ENCODE peak calls at places on chromosomes 4 and X, in six cellular contexts. One of them, this sample, is unnamed.

GRCh38 chr4:123833156-123833555 is 436.6 kb downstream of the SPRY1 start:
- DNase-seq in mesenchymal stem cell: no peak
- DNase-seq in neuronal stem cell: no peak
- DNase-seq in IMR-90: peak
- DNase-seq in trophoblast cell: peak
- DNase-seq in H1: no peak
- DNase-seq in this sample: no peak

GRCh38 chr4:150211016-150211415 is 132.8 kb downstream of the DCLK2 start:
- DNase-seq in mesenchymal stem cell: no peak
- DNase-seq in neuronal stem cell: no peak
- DNase-seq in IMR-90: peak
- DNase-seq in trophoblast cell: no peak
- DNase-seq in H1: no peak
- DNase-seq in this sample: no peak

GRCh38 chrX:43500996-43501694 is 155.0 kb upstream of the MAOA start:
- DNase-seq in mesenchymal stem cell: no peak
- DNase-seq in neuronal stem cell: no peak
- DNase-seq in IMR-90: no peak
- DNase-seq in trophoblast cell: peak
- DNase-seq in H1: no peak
- DNase-seq in this sample: no peak

GRCh38 chr4:53767503-53767902 is 176.2 kb upstream of the LNX1 start:
- DNase-seq in mesenchymal stem cell: no peak
- DNase-seq in neuronal stem cell: no peak
- DNase-seq in IMR-90: no peak
- DNase-seq in trophoblast cell: no peak
- DNase-seq in H1: no peak
- DNase-seq in this sample: no peak

GRCh38 chrX:97787311-97787710 is 903.6 kb downstream of the RPA4 start:
- DNase-seq in mesenchymal stem cell: no peak
- DNase-seq in neuronal stem cell: no peak
- DNase-seq in IMR-90: no peak
- DNase-seq in trophoblast cell: no peak
- DNase-seq in H1: no peak
- DNase-seq in this sample: no peak

GRCh38 chr4:39446842-39447573 is 11.7 kb downstream of the RPL9 start:
- DNase-seq in mesenchymal stem cell: peak
- DNase-seq in neuronal stem cell: peak
- DNase-seq in IMR-90: peak
- DNase-seq in trophoblast cell: peak
- DNase-seq in H1: peak
- DNase-seq in this sample: peak

GRCh38 chrX:135185795-135186443 is 14.7 kb upstream of the CT55 start:
- DNase-seq in mesenchymal stem cell: peak
- DNase-seq in neuronal stem cell: peak
- DNase-seq in IMR-90: peak
- DNase-seq in trophoblast cell: peak
- DNase-seq in H1: no peak
- DNase-seq in this sample: peak

GRCh38 chr4:133483600-133484246 is 334.6 kb downstream of the PCDH10 start:
- DNase-seq in mesenchymal stem cell: peak
- DNase-seq in neuronal stem cell: no peak
- DNase-seq in IMR-90: peak
- DNase-seq in trophoblast cell: peak
- DNase-seq in H1: no peak
- DNase-seq in this sample: no peak

GRCh38 chrX:97215166-97215565 is 331.5 kb downstream of the RPA4 start:
- DNase-seq in mesenchymal stem cell: no peak
- DNase-seq in neuronal stem cell: no peak
- DNase-seq in IMR-90: peak
- DNase-seq in trophoblast cell: no peak
- DNase-seq in H1: no peak
- DNase-seq in this sample: no peak

GRCh38 chr4:55807556-55807955 is 12.0 kb upstream of the EXOC1L start:
- DNase-seq in mesenchymal stem cell: no peak
- DNase-seq in neuronal stem cell: no peak
- DNase-seq in IMR-90: no peak
- DNase-seq in trophoblast cell: no peak
- DNase-seq in H1: no peak
- DNase-seq in this sample: no peak

GRCh38 chr4:147363514-147363913 is 117.4 kb upstream of the EDNRA start:
- DNase-seq in mesenchymal stem cell: no peak
- DNase-seq in neuronal stem cell: no peak
- DNase-seq in IMR-90: no peak
- DNase-seq in trophoblast cell: no peak
- DNase-seq in H1: no peak
- DNase-seq in this sample: no peak

GRCh38 chrX:115559672-115560071 is 1.3 kb upstream of the PLS3 start:
- DNase-seq in mesenchymal stem cell: no peak
- DNase-seq in neuronal stem cell: no peak
- DNase-seq in IMR-90: no peak
- DNase-seq in trophoblast cell: no peak
- DNase-seq in H1: no peak
- DNase-seq in this sample: no peak

GRCh38 chr4:116561717-116562116 is 523.7 kb downstream of the TRAM1L1 start:
- DNase-seq in mesenchymal stem cell: no peak
- DNase-seq in neuronal stem cell: no peak
- DNase-seq in IMR-90: no peak
- DNase-seq in trophoblast cell: no peak
- DNase-seq in H1: no peak
- DNase-seq in this sample: no peak

GRCh38 chr4:153750197-153750817 is 9.5 kb downstream of the RNF175 start:
- DNase-seq in mesenchymal stem cell: peak
- DNase-seq in neuronal stem cell: peak
- DNase-seq in IMR-90: peak
- DNase-seq in trophoblast cell: peak
- DNase-seq in H1: peak
- DNase-seq in this sample: peak

GRCh38 chr4:114180481-114180880 is 201.0 kb upstream of the ARSJ start:
- DNase-seq in mesenchymal stem cell: peak
- DNase-seq in neuronal stem cell: peak
- DNase-seq in IMR-90: peak
- DNase-seq in trophoblast cell: no peak
- DNase-seq in H1: peak
- DNase-seq in this sample: peak

GRCh38 chr4:2818351-2818939 is 25.2 kb upstream of the ADD1 start:
- DNase-seq in mesenchymal stem cell: no peak
- DNase-seq in neuronal stem cell: no peak
- DNase-seq in IMR-90: no peak
- DNase-seq in trophoblast cell: no peak
- DNase-seq in H1: peak
- DNase-seq in this sample: peak

GRCh38 chrX:151552721-151553120 is 10.8 kb upstream of the PASD1 start:
- DNase-seq in mesenchymal stem cell: no peak
- DNase-seq in neuronal stem cell: no peak
- DNase-seq in IMR-90: no peak
- DNase-seq in trophoblast cell: no peak
- DNase-seq in H1: no peak
- DNase-seq in this sample: no peak

GRCh38 chr4:5874811-5875465 is 17.9 kb downstream of the CRMP1 start:
- DNase-seq in mesenchymal stem cell: no peak
- DNase-seq in neuronal stem cell: no peak
- DNase-seq in IMR-90: peak
- DNase-seq in trophoblast cell: no peak
- DNase-seq in H1: no peak
- DNase-seq in this sample: peak

GRCh38 chr4:104395219-104395618 is 99.5 kb downstream of the CXXC4 start:
- DNase-seq in mesenchymal stem cell: peak
- DNase-seq in neuronal stem cell: no peak
- DNase-seq in IMR-90: no peak
- DNase-seq in trophoblast cell: no peak
- DNase-seq in H1: no peak
- DNase-seq in this sample: no peak

GRCh38 chr4:126592088-126592487 is 1040.7 kb upstream of the INTU start:
- DNase-seq in mesenchymal stem cell: peak
- DNase-seq in neuronal stem cell: no peak
- DNase-seq in IMR-90: peak
- DNase-seq in trophoblast cell: no peak
- DNase-seq in H1: no peak
- DNase-seq in this sample: no peak

GRCh38 chrX:23382572-23382971 is 47.9 kb downstream of the PTCHD1 start:
- DNase-seq in mesenchymal stem cell: no peak
- DNase-seq in neuronal stem cell: no peak
- DNase-seq in IMR-90: no peak
- DNase-seq in trophoblast cell: no peak
- DNase-seq in H1: no peak
- DNase-seq in this sample: no peak
- H3K14ac ChIP-seq in mesenchymal stem cell: no peak
- H3K14ac ChIP-seq in neuronal stem cell: no peak
- H3K14ac ChIP-seq in IMR-90: no peak
- H3K14ac ChIP-seq in trophoblast cell: no peak
- H3K14ac ChIP-seq in H1: no peak
- H3K14ac ChIP-seq in this sample: no peak

GRCh38 chr4:99857302-99857701 is 36.9 kb downstream of the LAMTOR3 start:
- DNase-seq in mesenchymal stem cell: no peak
- DNase-seq in neuronal stem cell: no peak
- DNase-seq in IMR-90: no peak
- DNase-seq in trophoblast cell: no peak
- DNase-seq in H1: no peak
- DNase-seq in this sample: no peak

GRCh38 chr4:99856166-99856565 is 38.1 kb downstream of the LAMTOR3 start:
- DNase-seq in mesenchymal stem cell: peak
- DNase-seq in neuronal stem cell: no peak
- DNase-seq in IMR-90: peak
- DNase-seq in trophoblast cell: peak
- DNase-seq in H1: no peak
- DNase-seq in this sample: no peak

GRCh38 chr4:99859618-99860017 is 34.6 kb downstream of the LAMTOR3 start:
- DNase-seq in mesenchymal stem cell: no peak
- DNase-seq in neuronal stem cell: no peak
- DNase-seq in IMR-90: no peak
- DNase-seq in trophoblast cell: no peak
- DNase-seq in H1: no peak
- DNase-seq in this sample: no peak

GRCh38 chr4:99863804-99864203 is 30.4 kb downstream of the LAMTOR3 start:
- DNase-seq in mesenchymal stem cell: peak
- DNase-seq in neuronal stem cell: no peak
- DNase-seq in IMR-90: peak
- DNase-seq in trophoblast cell: no peak
- DNase-seq in H1: no peak
- DNase-seq in this sample: no peak

DNA sequence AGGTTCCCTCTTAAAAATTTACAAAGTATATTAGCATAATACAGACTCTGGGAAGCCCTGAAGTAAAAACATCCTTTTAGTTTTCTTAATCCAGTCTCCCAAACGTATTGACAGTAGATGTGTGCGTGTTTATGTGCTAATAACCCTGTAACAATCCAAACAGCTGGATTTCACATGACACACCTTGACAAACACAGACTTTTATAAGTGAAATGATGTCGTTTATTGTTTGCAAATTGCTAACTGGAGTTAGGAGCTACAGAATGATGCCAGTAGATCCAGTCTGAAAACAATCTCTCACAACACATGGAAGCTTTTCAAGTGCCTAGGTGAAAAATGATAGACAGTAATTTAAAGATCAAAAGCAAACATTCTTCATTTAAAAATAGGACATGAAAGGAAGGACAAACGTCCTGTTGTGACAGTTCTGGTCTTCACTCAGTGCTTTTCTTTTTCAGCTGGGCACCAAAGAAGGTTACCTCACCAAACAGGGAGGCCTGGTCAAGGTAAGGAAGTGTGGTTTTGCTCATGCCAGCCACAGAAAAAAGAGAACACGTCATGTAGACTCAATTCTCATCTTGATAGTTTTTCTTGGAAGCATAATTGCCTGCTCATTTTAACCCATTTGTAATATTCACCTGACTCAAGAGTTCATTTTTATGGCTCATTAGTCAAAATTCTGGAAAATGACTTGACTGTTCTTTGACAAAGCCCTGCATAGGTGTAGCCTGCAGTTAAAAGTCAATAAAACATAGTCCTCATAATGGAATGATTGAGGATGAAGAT is 32.9 kb downstream of the LAMTOR3 start:
- DNase-seq in mesenchymal stem cell: no peak
- DNase-seq in neuronal stem cell: no peak
- DNase-seq in IMR-90: no peak
- DNase-seq in trophoblast cell: no peak
- DNase-seq in H1: no peak
- DNase-seq in this sample: no peak
- H3K14ac ChIP-seq in mesenchymal stem cell: no peak
- H3K14ac ChIP-seq in neuronal stem cell: no peak
- H3K14ac ChIP-seq in IMR-90: no peak
- H3K14ac ChIP-seq in trophoblast cell: no peak
- H3K14ac ChIP-seq in H1: no peak
- H3K14ac ChIP-seq in this sample: no peak

DNA sequence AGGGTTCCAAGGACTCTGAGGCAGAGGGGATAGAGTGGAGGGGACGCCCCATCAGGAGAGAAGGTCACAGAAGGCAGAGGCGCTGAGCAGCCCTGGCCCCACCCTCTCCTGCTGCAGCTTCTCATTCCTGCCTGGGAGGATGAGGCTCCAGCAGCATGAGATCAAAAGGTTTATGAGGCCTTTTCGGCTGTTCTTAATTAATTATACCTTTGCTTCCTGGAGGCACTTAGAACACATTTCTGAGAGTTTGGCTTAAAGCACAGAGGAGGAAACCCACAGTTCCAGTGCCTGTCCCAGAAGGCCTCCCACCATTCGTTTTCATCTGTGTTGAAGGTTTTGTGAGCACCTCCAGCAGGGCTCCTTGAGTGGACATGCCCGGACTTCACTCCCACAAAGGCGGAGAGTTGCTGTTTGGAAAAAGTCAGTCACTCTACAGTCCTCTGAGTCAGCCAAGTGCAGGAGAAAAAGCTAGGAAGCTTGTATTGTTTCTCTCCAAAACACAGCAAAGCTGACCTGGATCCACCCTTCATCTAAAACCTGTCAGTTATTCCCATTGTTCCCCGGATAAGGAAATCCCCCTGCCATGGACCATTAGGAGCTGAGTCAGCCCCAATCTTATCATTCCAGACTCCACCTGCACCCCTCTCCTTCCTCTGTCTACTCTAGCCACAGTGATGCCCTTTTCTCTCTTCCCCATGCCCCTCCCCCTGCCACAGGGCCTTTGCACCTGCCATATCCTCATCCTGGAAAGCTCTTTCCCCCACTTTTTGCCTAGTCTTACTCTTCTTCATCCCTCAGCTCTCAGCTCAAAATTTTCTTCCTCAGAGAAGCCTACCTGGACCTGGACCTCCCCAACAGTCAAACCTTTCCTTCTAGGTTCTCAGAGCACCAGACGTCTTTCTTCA is 276.8 kb downstream of the FBXW7 start:
- DNase-seq in mesenchymal stem cell: peak
- DNase-seq in neuronal stem cell: no peak
- DNase-seq in IMR-90: peak
- DNase-seq in trophoblast cell: no peak
- DNase-seq in H1: no peak
- DNase-seq in this sample: no peak
- H3K14ac ChIP-seq in mesenchymal stem cell: no peak
- H3K14ac ChIP-seq in neuronal stem cell: no peak
- H3K14ac ChIP-seq in IMR-90: peak
- H3K14ac ChIP-seq in trophoblast cell: peak
- H3K14ac ChIP-seq in H1: no peak
- H3K14ac ChIP-seq in this sample: no peak

DNA sequence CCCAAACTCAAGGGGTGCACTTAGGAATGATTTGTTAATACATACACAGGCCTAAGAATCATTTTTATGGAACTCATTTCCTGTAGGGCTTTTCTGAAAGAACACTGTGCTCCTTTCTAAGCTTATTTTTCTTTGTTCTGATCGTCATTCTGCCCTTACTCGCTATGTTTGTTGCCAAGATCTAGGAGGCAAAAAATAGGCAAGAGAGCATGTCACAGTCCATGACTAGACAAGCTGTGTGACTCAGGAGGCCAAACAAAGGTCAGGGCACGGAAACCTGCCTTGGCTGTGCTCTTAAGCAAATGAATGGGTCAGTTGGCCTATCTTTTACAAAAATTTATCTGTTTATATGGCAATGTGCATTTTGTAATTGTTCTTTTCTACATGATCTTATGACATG is 42.5 kb upstream of the C1GALT1C1 start:
- DNase-seq in mesenchymal stem cell: peak
- DNase-seq in neuronal stem cell: no peak
- DNase-seq in IMR-90: peak
- DNase-seq in trophoblast cell: no peak
- DNase-seq in H1: no peak
- DNase-seq in this sample: no peak
- H3K14ac ChIP-seq in mesenchymal stem cell: no peak
- H3K14ac ChIP-seq in neuronal stem cell: no peak
- H3K14ac ChIP-seq in IMR-90: no peak
- H3K14ac ChIP-seq in trophoblast cell: no peak
- H3K14ac ChIP-seq in H1: no peak
- H3K14ac ChIP-seq in this sample: no peak